ENCODE peak calls at places on chromosome 3, in six cellular contexts. One of them, this sample, is unnamed.

GRCh38 chr3:195073866-195074860 is 196.8 kb downstream of the XXYLT1 start:
- DNase-seq in sigmoid colon: peak; percentile 51
- DNase-seq in HCT116: no peak
- DNase-seq in A549: no peak
- DNase-seq in tibial nerve: no peak
- DNase-seq in upper lobe of left lung: no peak
- DNase-seq in this sample: peak; percentile 25

GRCh38 chr3:100548053-100548452 is 55.6 kb downstream of the TMEM45A start:
- DNase-seq in sigmoid colon: no peak
- DNase-seq in HCT116: no peak
- DNase-seq in A549: no peak
- DNase-seq in tibial nerve: no peak
- DNase-seq in upper lobe of left lung: no peak
- DNase-seq in this sample: no peak

GRCh38 chr3:31960793-31961431 is 20.1 kb downstream of the OSBPL10 start:
- DNase-seq in sigmoid colon: no peak
- DNase-seq in HCT116: peak; percentile 40
- DNase-seq in A549: peak; percentile 50
- DNase-seq in tibial nerve: no peak
- DNase-seq in upper lobe of left lung: no peak
- DNase-seq in this sample: no peak

GRCh38 chr3:100042577-100042981 is 71.7 kb downstream of the FILIP1L start:
- DNase-seq in sigmoid colon: no peak
- DNase-seq in HCT116: no peak
- DNase-seq in A549: no peak
- DNase-seq in tibial nerve: no peak
- DNase-seq in upper lobe of left lung: no peak
- DNase-seq in this sample: no peak

GRCh38 chr3:10185804-10186762 is 21.4 kb downstream of the IRAK2 start:
- DNase-seq in sigmoid colon: no peak
- DNase-seq in HCT116: no peak
- DNase-seq in A549: no peak
- DNase-seq in tibial nerve: no peak
- DNase-seq in upper lobe of left lung: no peak
- DNase-seq in this sample: no peak

GRCh38 chr3:189404797-189405484 is 226.2 kb upstream of the TP63 start:
- DNase-seq in sigmoid colon: no peak
- DNase-seq in HCT116: no peak
- DNase-seq in A549: no peak
- DNase-seq in tibial nerve: no peak
- DNase-seq in upper lobe of left lung: no peak
- DNase-seq in this sample: no peak

GRCh38 chr3:13394363-13394762 is 25.8 kb downstream of the NUP210 start:
- DNase-seq in sigmoid colon: no peak
- DNase-seq in HCT116: no peak
- DNase-seq in A549: no peak
- DNase-seq in tibial nerve: no peak
- DNase-seq in upper lobe of left lung: no peak
- DNase-seq in this sample: no peak

GRCh38 chr3:183837390-183837789 is 12.0 kb upstream of the MAP6D1 start:
- DNase-seq in sigmoid colon: no peak
- DNase-seq in HCT116: no peak
- DNase-seq in A549: no peak
- DNase-seq in tibial nerve: no peak
- DNase-seq in upper lobe of left lung: no peak
- DNase-seq in this sample: no peak

GRCh38 chr3:129574206-129574605 is 31.2 kb downstream of the H1-8 start:
- DNase-seq in sigmoid colon: no peak
- DNase-seq in HCT116: no peak
- DNase-seq in A549: no peak
- DNase-seq in tibial nerve: no peak
- DNase-seq in upper lobe of left lung: peak; percentile 82
- DNase-seq in this sample: no peak

GRCh38 chr3:14525685-14526631 is 14.2 kb downstream of the GRIP2 start:
- DNase-seq in sigmoid colon: peak; percentile 68
- DNase-seq in HCT116: no peak
- DNase-seq in A549: no peak
- DNase-seq in tibial nerve: no peak
- DNase-seq in upper lobe of left lung: no peak
- DNase-seq in this sample: no peak

GRCh38 chr3:152069871-152070270 is 196.4 kb downstream of the SUCNR1 start:
- DNase-seq in sigmoid colon: no peak
- DNase-seq in HCT116: no peak
- DNase-seq in A549: no peak
- DNase-seq in tibial nerve: no peak
- DNase-seq in upper lobe of left lung: no peak
- DNase-seq in this sample: no peak

GRCh38 chr3:197372076-197372661 is 73.8 kb upstream of the DLG1 start:
- DNase-seq in sigmoid colon: peak; percentile 58
- DNase-seq in HCT116: no peak
- DNase-seq in A549: no peak
- DNase-seq in tibial nerve: no peak
- DNase-seq in upper lobe of left lung: no peak
- DNase-seq in this sample: peak; percentile 69

GRCh38 chr3:150057227-150057626 is 86.5 kb upstream of the PFN2 start:
- DNase-seq in sigmoid colon: no peak
- DNase-seq in HCT116: no peak
- DNase-seq in A549: no peak
- DNase-seq in tibial nerve: no peak
- DNase-seq in upper lobe of left lung: no peak
- DNase-seq in this sample: no peak

GRCh38 chr3:21734746-21735145 is 16.3 kb downstream of the ZNF385D start:
- DNase-seq in sigmoid colon: no peak
- DNase-seq in HCT116: no peak
- DNase-seq in A549: no peak
- DNase-seq in tibial nerve: no peak
- DNase-seq in upper lobe of left lung: no peak
- DNase-seq in this sample: no peak

GRCh38 chr3:38019658-38020341 is 9.6 kb downstream of the PLCD1 start:
- DNase-seq in sigmoid colon: peak; percentile 62
- DNase-seq in HCT116: no peak
- DNase-seq in A549: no peak
- DNase-seq in tibial nerve: no peak
- DNase-seq in upper lobe of left lung: no peak
- DNase-seq in this sample: no peak

GRCh38 chr3:172836390-172836997 is 86.0 kb downstream of the ECT2 start:
- DNase-seq in sigmoid colon: no peak
- DNase-seq in HCT116: peak; percentile 32
- DNase-seq in A549: peak; percentile 18
- DNase-seq in tibial nerve: peak; percentile 30
- DNase-seq in upper lobe of left lung: no peak
- DNase-seq in this sample: no peak

GRCh38 chr3:134344560-134344959 is 29.7 kb downstream of the AMOTL2 start:
- DNase-seq in sigmoid colon: no peak
- DNase-seq in HCT116: no peak
- DNase-seq in A549: no peak
- DNase-seq in tibial nerve: no peak
- DNase-seq in upper lobe of left lung: no peak
- DNase-seq in this sample: peak; percentile 14

GRCh38 chr3:111765136-111765535 is 93.9 kb upstream of the PHLDB2 start:
- DNase-seq in sigmoid colon: no peak
- DNase-seq in HCT116: no peak
- DNase-seq in A549: no peak
- DNase-seq in tibial nerve: no peak
- DNase-seq in upper lobe of left lung: no peak
- DNase-seq in this sample: no peak

GRCh38 chr3:111763101-111763500 is 96.0 kb upstream of the PHLDB2 start:
- DNase-seq in sigmoid colon: no peak
- DNase-seq in HCT116: no peak
- DNase-seq in A549: no peak
- DNase-seq in tibial nerve: no peak
- DNase-seq in upper lobe of left lung: no peak
- DNase-seq in this sample: no peak

GRCh38 chr3:111762535-111762934 is 96.5 kb upstream of the PHLDB2 start:
- DNase-seq in sigmoid colon: no peak
- DNase-seq in HCT116: no peak
- DNase-seq in A549: no peak
- DNase-seq in tibial nerve: no peak
- DNase-seq in upper lobe of left lung: no peak
- DNase-seq in this sample: no peak

GRCh38 chr3:111763968-111764367 is 95.1 kb upstream of the PHLDB2 start:
- DNase-seq in sigmoid colon: no peak
- DNase-seq in HCT116: no peak
- DNase-seq in A549: no peak
- DNase-seq in tibial nerve: no peak
- DNase-seq in upper lobe of left lung: no peak
- DNase-seq in this sample: no peak

GRCh38 chr3:111764645-111765091 is 94.4 kb upstream of the PHLDB2 start:
- DNase-seq in sigmoid colon: no peak
- DNase-seq in HCT116: peak; percentile 52
- DNase-seq in A549: no peak
- DNase-seq in tibial nerve: no peak
- DNase-seq in upper lobe of left lung: no peak
- DNase-seq in this sample: no peak
- H3K27ac ChIP-seq in sigmoid colon: peak overlapping the region; percentile 90
- H3K27ac ChIP-seq in HCT116: no peak overlapping the region
- H3K27ac ChIP-seq in A549: peak overlapping the region; percentile 64
- H3K27ac ChIP-seq in tibial nerve: peak overlapping the region; percentile 57
- H3K27ac ChIP-seq in upper lobe of left lung: peak overlapping the region; percentile 47
- H3K27ac ChIP-seq in this sample: peak overlapping the region; percentile 75

DNA sequence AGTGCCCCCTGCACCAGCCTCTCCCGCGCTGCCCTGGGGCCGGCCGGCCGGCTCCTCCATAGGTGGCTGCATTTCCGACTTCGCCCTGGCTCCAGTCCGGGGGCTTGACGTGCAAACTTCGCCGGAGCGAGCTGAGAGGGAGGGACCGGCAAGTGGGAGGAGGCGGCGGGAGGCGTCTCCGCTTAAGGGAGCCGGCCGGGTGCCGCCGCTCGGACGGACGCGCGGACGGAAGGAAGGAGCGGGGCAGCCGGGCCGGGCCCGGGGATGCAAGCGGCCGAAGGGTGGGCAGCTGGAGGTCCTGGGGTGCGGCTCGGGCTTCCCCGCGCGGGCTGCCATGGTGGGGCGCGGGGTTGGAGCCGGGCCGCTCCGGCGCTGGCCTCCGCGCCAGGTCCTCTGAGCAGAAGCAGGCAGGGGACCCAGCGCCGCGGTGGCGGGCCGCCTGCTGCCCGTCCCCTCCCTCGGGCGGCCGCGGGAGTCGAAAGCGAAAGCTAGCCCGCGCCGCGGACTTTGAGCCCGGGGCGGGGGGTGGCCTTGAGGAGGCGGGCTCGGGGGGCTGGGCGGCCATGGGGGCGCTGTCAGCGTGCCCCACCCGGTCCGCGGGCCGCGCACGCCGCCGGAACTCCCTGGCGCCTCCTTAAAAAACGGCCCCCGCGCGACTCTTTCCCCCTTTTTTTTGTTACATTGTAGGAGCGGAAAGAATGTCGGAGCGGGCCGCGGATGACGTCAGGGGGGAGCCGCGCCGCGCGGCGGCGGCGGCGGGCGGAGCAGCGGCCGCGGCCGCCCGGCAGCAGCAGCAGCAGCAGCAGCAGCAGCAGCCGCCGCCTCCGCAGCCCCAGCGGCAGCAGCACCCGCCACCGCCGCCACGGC is at the start of gene SCAANT1:
- DNase-seq in sigmoid colon: peak; percentile 97
- DNase-seq in HCT116: peak; percentile 62
- DNase-seq in A549: peak; percentile 63
- DNase-seq in tibial nerve: peak; percentile 78
- DNase-seq in upper lobe of left lung: peak; percentile 96
- DNase-seq in this sample: peak; percentile 80
- TF ChIP-seq POLR2A in sigmoid colon: peak; percentile 36
- TF ChIP-seq POLR2A in HCT116: peak; percentile 16
- TF ChIP-seq POLR2A in A549: peak; percentile 13
- TF ChIP-seq POLR2A in tibial nerve: peak; percentile 33
- TF ChIP-seq POLR2A in upper lobe of left lung: peak; percentile 88
- TF ChIP-seq POLR2A in this sample: peak; percentile 17

GRCh38 chr3:111782447-111782782 is 76.7 kb upstream of the PHLDB2 start:
- DNase-seq in sigmoid colon: no peak
- DNase-seq in HCT116: no peak
- DNase-seq in A549: no peak
- DNase-seq in tibial nerve: no peak
- DNase-seq in upper lobe of left lung: no peak
- DNase-seq in this sample: no peak

GRCh38 chr3:111776844-111777483 is 82.1 kb upstream of the PHLDB2 start:
- DNase-seq in sigmoid colon: no peak
- DNase-seq in HCT116: no peak
- DNase-seq in A549: no peak
- DNase-seq in tibial nerve: no peak
- DNase-seq in upper lobe of left lung: no peak
- DNase-seq in this sample: no peak

GRCh38 chr3:111785034-111785433 is 74.0 kb upstream of the PHLDB2 start:
- DNase-seq in sigmoid colon: no peak
- DNase-seq in HCT116: no peak
- DNase-seq in A549: no peak
- DNase-seq in tibial nerve: no peak
- DNase-seq in upper lobe of left lung: no peak
- DNase-seq in this sample: no peak

GRCh38 chr3:111782943-111783342 is 76.1 kb upstream of the PHLDB2 start:
- DNase-seq in sigmoid colon: no peak
- DNase-seq in HCT116: no peak
- DNase-seq in A549: no peak
- DNase-seq in tibial nerve: no peak
- DNase-seq in upper lobe of left lung: no peak
- DNase-seq in this sample: no peak

GRCh38 chr3:111781561-111782446 is 77.3 kb upstream of the PHLDB2 start:
- DNase-seq in sigmoid colon: no peak
- DNase-seq in HCT116: no peak
- DNase-seq in A549: no peak
- DNase-seq in tibial nerve: no peak
- DNase-seq in upper lobe of left lung: no peak
- DNase-seq in this sample: no peak
- H3K27ac ChIP-seq in sigmoid colon: peak overlapping the region; percentile 59
- H3K27ac ChIP-seq in HCT116: no peak overlapping the region
- H3K27ac ChIP-seq in A549: no peak overlapping the region
- H3K27ac ChIP-seq in tibial nerve: no peak overlapping the region
- H3K27ac ChIP-seq in upper lobe of left lung: peak overlapping the region; percentile 28
- H3K27ac ChIP-seq in this sample: peak overlapping the region; percentile 34

DNA sequence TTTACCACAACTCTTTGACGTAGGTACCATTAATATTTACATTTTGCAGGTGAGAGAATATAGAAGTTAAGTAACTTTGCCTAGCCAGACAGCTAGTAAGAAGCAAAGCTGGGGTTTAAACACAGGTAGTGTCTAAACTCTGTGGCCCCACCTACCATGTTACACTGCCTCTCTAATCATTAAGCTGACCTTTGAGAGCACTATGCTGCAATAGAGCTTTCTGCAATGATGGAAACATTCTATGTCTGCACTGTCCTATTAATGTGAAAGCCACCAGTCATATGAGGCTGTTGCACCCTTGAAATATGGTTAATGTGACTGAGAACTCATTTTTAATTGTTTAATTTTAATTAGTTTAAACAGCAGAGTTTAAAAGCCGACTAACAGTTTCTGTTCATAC is 6.3 kb upstream of the RARB start:
- DNase-seq in sigmoid colon: no peak
- DNase-seq in HCT116: no peak
- DNase-seq in A549: no peak
- DNase-seq in tibial nerve: no peak
- DNase-seq in upper lobe of left lung: no peak
- DNase-seq in this sample: no peak
- TF ChIP-seq POLR2A in sigmoid colon: no peak
- TF ChIP-seq POLR2A in HCT116: no peak
- TF ChIP-seq POLR2A in A549: no peak
- TF ChIP-seq POLR2A in tibial nerve: no peak
- TF ChIP-seq POLR2A in upper lobe of left lung: no peak
- TF ChIP-seq POLR2A in this sample: no peak